ENCODE peak calls at places on chromosomes 11 and 22, in five cellular contexts. V, B, J, E and H are unnamed samples.

GRCh38 chr22:46290121-46290842 is 6.4 kb upstream of the GTSE1 start:
- DNase-seq in V (no peak), B (no peak), J (no peak), E (no peak), H (no peak)

GRCh38 chr11:75507571-75507970 is 18.2 kb downstream of the GDPD5 start:
- DNase-seq in V (no peak), B (no peak), J (no peak), E (no peak), H (no peak)

GRCh38 chr22:20281891-20282290 is 13.8 kb upstream of the RTN4R start:
- DNase-seq in V (no peak), B (no peak), J (no peak), E (no peak), H (no peak)

GRCh38 chr11:67507242-67507890 is 596 bp downstream of the CDK2AP2 start:
- DNase-seq in V (peak), B (peak), J (no peak), E (peak), H (no peak)

GRCh38 chr11:413120-414081 is 1.4 kb downstream of the SIGIRR start:
- DNase-seq in V (no peak), B (no peak), J (no peak), E (no peak), H (peak)

GRCh38 chr11:65653229-65654225 is 9.2 kb downstream of the RELA start:
- DNase-seq in V (no peak), B (no peak), J (no peak), E (peak), H (no peak)

GRCh38 chr11:117950999-117951961 is 22.1 kb upstream of the TMPRSS13 start:
- DNase-seq in V (no peak), B (no peak), J (no peak), E (no peak), H (peak)

GRCh38 chr22:17633217-17633997 is 4.9 kb upstream of the ATP6V1E1 start:
- DNase-seq in V (no peak), B (no peak), J (peak), E (no peak), H (no peak)

GRCh38 chr22:20881869-20882815 is 23.3 kb downstream of the SNAP29 start:
- DNase-seq in V (no peak), B (no peak), J (no peak), E (no peak), H (no peak)

GRCh38 chr22:44714703-44715350 is 12.8 kb downstream of the PRR5 start:
- DNase-seq in V (no peak), B (no peak), J (no peak), E (no peak), H (no peak)

GRCh38 chr11:75959540-75959939 is 144.5 kb downstream of the UVRAG start:
- DNase-seq in V (no peak), B (no peak), J (no peak), E (no peak), H (no peak)

GRCh38 chr11:114253771-114254170 is 42.4 kb upstream of the NNMT start:
- DNase-seq in V (no peak), B (no peak), J (no peak), E (no peak), H (no peak)

GRCh38 chr11:73338279-73338678 is 30.2 kb downstream of the ARHGEF17 start:
- DNase-seq in V (no peak), B (no peak), J (no peak), E (no peak), H (no peak)

GRCh38 chr11:94768602-94769511 is 701 bp downstream of the AMOTL1 start:
- DNase-seq in V (no peak), B (no peak), J (no peak), E (peak), H (no peak)

GRCh38 chr11:85628771-85629341 is 463 bp downstream of the TMEM126B start:
- DNase-seq in V (no peak), B (no peak), J (no peak), E (no peak), H (no peak)

GRCh38 chr22:44383652-44384562 is 71.2 kb upstream of the SHISAL1 start:
- DNase-seq in V (no peak), B (no peak), J (no peak), E (no peak), H (no peak)

GRCh38 chr11:124075841-124076571 is 34.9 kb upstream of the OR10G7 start:
- DNase-seq in V (no peak), B (no peak), J (no peak), E (no peak), H (no peak)

GRCh38 chr11:64650923-64651523 is 60.0 kb downstream of the SLC22A12 start:
- DNase-seq in V (no peak), B (peak), J (no peak), E (peak), H (no peak)

GRCh38 chr22:19406846-19407245 is 24.7 kb downstream of the HIRA start:
- DNase-seq in V (no peak), B (no peak), J (no peak), E (no peak), H (no peak)

GRCh38 chr11:67276821-67277230 is 10.6 kb downstream of the GRK2 start:
- DNase-seq in V (no peak), B (no peak), J (no peak), E (peak), H (no peak)